ENCODE peak calls at places on chromosomes 13 and 19, in six cellular contexts. O, S, K, V, Y and M are unnamed samples.

GRCh38 chr19:40165362-40165937 is 25.8 kb upstream of the MAP3K10 start:
- DNase-seq in O (peak), S (peak), K (no peak), V (peak), Y (peak), M (no peak)

GRCh38 chr13:99725644-99726043 is 224.4 kb downstream of the TM9SF2 start:
- DNase-seq in O (no peak), S (no peak), K (no peak), V (no peak), Y (no peak), M (no peak)

GRCh38 chr13:43572601-43573360 is 214.0 kb downstream of the ENOX1 start:
- DNase-seq in O (no peak), S (no peak), K (peak), V (no peak), Y (no peak), M (peak)

GRCh38 chr19:38801359-38802095 is 11.2 kb downstream of the LGALS4 start:
- DNase-seq in O (no peak), S (no peak), K (no peak), V (no peak), Y (no peak), M (no peak)

GRCh38 chr19:7861619-7862412 is 12.4 kb downstream of the PRR36 start:
- DNase-seq in O (no peak), S (no peak), K (no peak), V (no peak), Y (no peak), M (no peak)

GRCh38 chr13:55728229-55728628 is 1412.5 kb upstream of the PRR20A start:
- DNase-seq in O (no peak), S (no peak), K (no peak), V (no peak), Y (no peak), M (no peak)

GRCh38 chr13:112144616-112145220 is 77.8 kb downstream of the SOX1 start:
- DNase-seq in O (no peak), S (peak), K (no peak), V (no peak), Y (no peak), M (no peak)

GRCh38 chr13:92963029-92963428 is 263.6 kb upstream of the GPC6 start:
- DNase-seq in O (no peak), S (no peak), K (no peak), V (no peak), Y (no peak), M (no peak)

GRCh38 chr13:29745704-29746103 is 104.7 kb downstream of the UBL3 start:
- DNase-seq in O (no peak), S (no peak), K (no peak), V (no peak), Y (no peak), M (no peak)

GRCh38 chr19:29526730-29527499 is 1.1 kb downstream of the VSTM2B start:
- DNase-seq in O (no peak), S (no peak), K (no peak), V (no peak), Y (no peak), M (no peak)